ENCODE peak calls at places on chromosomes 5 and 9, in nine cellular contexts. One of them, this sample, is unnamed.

GRCh38 chr5:79831381-79831780 is 141.7 kb downstream of the CMYA5 start:
- DNase-seq in lung: no peak
- DNase-seq in AG04449: no peak
- DNase-seq in glutamatergic neuron: no peak
- DNase-seq in fibroblast of pulmonary artery: no peak
- DNase-seq in neural crest cell: no peak
- DNase-seq in epithelial cell of esophagus: no peak
- DNase-seq in tibial artery: no peak
- DNase-seq in heart left ventricle: no peak
- DNase-seq in this sample: no peak

GRCh38 chr5:84436866-84437265 is 52.2 kb upstream of the EDIL3 start:
- DNase-seq in tibial artery: no peak
- DNase-seq in glutamatergic neuron: no peak
- DNase-seq in AG04449: no peak
- DNase-seq in lung: no peak
- DNase-seq in fibroblast of pulmonary artery: peak
- DNase-seq in neural crest cell: no peak
- DNase-seq in epithelial cell of esophagus: peak
- DNase-seq in heart left ventricle: no peak
- DNase-seq in this sample: no peak

GRCh38 chr9:31137850-31138160 is 1246.6 kb upstream of the ACO1 start:
- DNase-seq in tibial artery: no peak
- DNase-seq in epithelial cell of esophagus: peak
- DNase-seq in AG04449: no peak
- DNase-seq in lung: no peak
- DNase-seq in fibroblast of pulmonary artery: peak
- DNase-seq in neural crest cell: no peak
- DNase-seq in heart left ventricle: no peak
- DNase-seq in glutamatergic neuron: no peak
- DNase-seq in this sample: no peak

GRCh38 chr5:88281322-88281721 is 12.7 kb upstream of the TMEM161B start:
- DNase-seq in heart left ventricle: no peak
- DNase-seq in fibroblast of pulmonary artery: no peak
- DNase-seq in neural crest cell: no peak
- DNase-seq in lung: no peak
- DNase-seq in tibial artery: no peak
- DNase-seq in glutamatergic neuron: no peak
- DNase-seq in AG04449: no peak
- DNase-seq in epithelial cell of esophagus: no peak
- DNase-seq in this sample: no peak

GRCh38 chr9:98321269-98321668 is 65.8 kb upstream of the TBC1D2 start:
- DNase-seq in glutamatergic neuron: no peak
- DNase-seq in lung: no peak
- DNase-seq in neural crest cell: no peak
- DNase-seq in AG04449: no peak
- DNase-seq in fibroblast of pulmonary artery: no peak
- DNase-seq in epithelial cell of esophagus: no peak
- DNase-seq in heart left ventricle: no peak
- DNase-seq in tibial artery: no peak
- DNase-seq in this sample: no peak

GRCh38 chr9:125758986-125759811 is 12.0 kb downstream of the PBX3 start:
- DNase-seq in epithelial cell of esophagus: no peak
- DNase-seq in heart left ventricle: peak
- DNase-seq in neural crest cell: no peak
- DNase-seq in glutamatergic neuron: no peak
- DNase-seq in tibial artery: no peak
- DNase-seq in fibroblast of pulmonary artery: no peak
- DNase-seq in AG04449: no peak
- DNase-seq in lung: no peak
- DNase-seq in this sample: no peak

GRCh38 chr5:113081881-113082546 is 105.4 kb downstream of the DCP2 start:
- DNase-seq in heart left ventricle: no peak
- DNase-seq in AG04449: no peak
- DNase-seq in lung: no peak
- DNase-seq in fibroblast of pulmonary artery: peak
- DNase-seq in tibial artery: no peak
- DNase-seq in neural crest cell: no peak
- DNase-seq in glutamatergic neuron: no peak
- DNase-seq in epithelial cell of esophagus: peak
- DNase-seq in this sample: no peak

GRCh38 chr9:114677418-114677817 is 4.6 kb downstream of the TEX48 start:
- DNase-seq in heart left ventricle: no peak
- DNase-seq in lung: peak
- DNase-seq in neural crest cell: no peak
- DNase-seq in tibial artery: no peak
- DNase-seq in fibroblast of pulmonary artery: peak
- DNase-seq in epithelial cell of esophagus: peak
- DNase-seq in glutamatergic neuron: no peak
- DNase-seq in AG04449: peak
- DNase-seq in this sample: no peak

GRCh38 chr9:2461886-2462285 is 159.7 kb upstream of the VLDLR start:
- DNase-seq in epithelial cell of esophagus: no peak
- DNase-seq in neural crest cell: no peak
- DNase-seq in heart left ventricle: no peak
- DNase-seq in AG04449: no peak
- DNase-seq in fibroblast of pulmonary artery: peak
- DNase-seq in glutamatergic neuron: peak
- DNase-seq in lung: no peak
- DNase-seq in tibial artery: no peak
- DNase-seq in this sample: no peak

GRCh38 chr5:76337949-76338589 is 65.0 kb upstream of the IQGAP2 start:
- DNase-seq in lung: peak
- DNase-seq in glutamatergic neuron: no peak
- DNase-seq in heart left ventricle: no peak
- DNase-seq in AG04449: no peak
- DNase-seq in neural crest cell: peak
- DNase-seq in tibial artery: no peak
- DNase-seq in fibroblast of pulmonary artery: peak
- DNase-seq in epithelial cell of esophagus: peak
- DNase-seq in this sample: no peak

GRCh38 chr5:167378894-167379723 is 912.3 kb upstream of the WWC1 start:
- DNase-seq in neural crest cell: no peak
- DNase-seq in lung: no peak
- DNase-seq in heart left ventricle: no peak
- DNase-seq in fibroblast of pulmonary artery: no peak
- DNase-seq in AG04449: no peak
- DNase-seq in glutamatergic neuron: no peak
- DNase-seq in epithelial cell of esophagus: peak
- DNase-seq in tibial artery: no peak
- DNase-seq in this sample: no peak

GRCh38 chr5:176559683-176560082 is 10.5 kb downstream of the CDHR2 start:
- DNase-seq in neural crest cell: no peak
- DNase-seq in heart left ventricle: no peak
- DNase-seq in tibial artery: no peak
- DNase-seq in AG04449: no peak
- DNase-seq in glutamatergic neuron: no peak
- DNase-seq in fibroblast of pulmonary artery: no peak
- DNase-seq in epithelial cell of esophagus: peak
- DNase-seq in lung: no peak
- DNase-seq in this sample: no peak

GRCh38 chr5:157874861-157875260 is 15.9 kb upstream of the CLINT1 start:
- DNase-seq in fibroblast of pulmonary artery: no peak
- DNase-seq in epithelial cell of esophagus: peak
- DNase-seq in lung: no peak
- DNase-seq in neural crest cell: no peak
- DNase-seq in heart left ventricle: no peak
- DNase-seq in tibial artery: no peak
- DNase-seq in AG04449: no peak
- DNase-seq in glutamatergic neuron: no peak
- DNase-seq in this sample: no peak

GRCh38 chr5:157867736-157868135 is 8.8 kb upstream of the CLINT1 start:
- DNase-seq in glutamatergic neuron: no peak
- DNase-seq in fibroblast of pulmonary artery: no peak
- DNase-seq in heart left ventricle: no peak
- DNase-seq in neural crest cell: no peak
- DNase-seq in epithelial cell of esophagus: no peak
- DNase-seq in tibial artery: no peak
- DNase-seq in AG04449: no peak
- DNase-seq in lung: no peak
- DNase-seq in this sample: no peak

GRCh38 chr5:157865844-157866243 is 6.9 kb upstream of the CLINT1 start:
- DNase-seq in neural crest cell: no peak
- DNase-seq in AG04449: no peak
- DNase-seq in epithelial cell of esophagus: peak
- DNase-seq in fibroblast of pulmonary artery: peak
- DNase-seq in tibial artery: no peak
- DNase-seq in glutamatergic neuron: no peak
- DNase-seq in heart left ventricle: no peak
- DNase-seq in lung: no peak
- DNase-seq in this sample: no peak

GRCh38 chr5:157866536-157866935 is 7.6 kb upstream of the CLINT1 start:
- DNase-seq in heart left ventricle: no peak
- DNase-seq in neural crest cell: no peak
- DNase-seq in tibial artery: no peak
- DNase-seq in glutamatergic neuron: no peak
- DNase-seq in lung: no peak
- DNase-seq in fibroblast of pulmonary artery: no peak
- DNase-seq in AG04449: no peak
- DNase-seq in epithelial cell of esophagus: no peak
- DNase-seq in this sample: no peak

DNA sequence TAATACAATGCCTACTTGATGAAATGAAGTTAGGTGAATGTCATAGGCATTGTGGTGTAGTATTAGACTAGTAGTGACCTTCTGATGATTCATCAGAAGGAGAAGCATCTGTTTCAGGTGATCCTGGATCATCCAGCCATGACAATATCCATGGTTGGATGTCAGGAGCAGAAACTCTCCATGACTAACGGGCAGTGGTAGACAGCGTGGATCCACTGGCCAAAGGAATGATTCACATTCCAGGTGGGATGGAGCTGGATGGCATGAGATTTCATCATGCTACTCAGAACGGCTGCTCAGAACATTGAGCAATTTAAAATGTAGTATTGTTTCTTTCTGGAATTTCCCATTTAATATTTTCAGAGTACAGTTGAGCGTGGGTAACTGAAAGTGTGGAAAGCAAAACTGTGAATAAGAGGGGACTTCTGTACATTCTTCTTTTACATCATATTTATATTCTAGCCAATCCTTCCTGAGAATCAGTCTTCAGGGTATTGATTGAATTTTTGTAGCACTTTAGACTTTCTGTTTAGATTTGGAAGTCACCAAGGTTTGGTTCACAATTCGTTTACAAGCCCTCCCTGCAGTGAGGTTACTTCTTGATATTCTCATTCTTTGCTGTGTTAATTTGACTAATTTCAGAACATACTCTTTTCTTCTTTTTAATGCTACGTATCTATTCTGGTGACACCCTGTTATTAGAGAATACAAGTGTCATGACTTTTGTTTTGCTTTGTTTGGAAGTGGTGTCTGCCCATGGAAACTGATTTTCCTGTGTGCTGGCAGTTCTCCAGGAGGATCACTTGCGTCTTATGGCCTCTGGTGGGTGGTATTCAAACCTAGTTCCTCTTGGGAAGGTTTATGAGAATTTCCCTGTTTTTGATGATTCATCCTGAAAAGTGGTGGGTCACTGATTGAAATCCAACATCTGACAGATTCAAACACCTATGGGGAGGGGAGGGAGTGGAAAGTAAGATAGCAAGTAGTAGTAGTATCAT is 12.2 kb upstream of the CLINT1 start:
- DNase-seq in glutamatergic neuron: no peak
- DNase-seq in lung: no peak
- DNase-seq in AG04449: no peak
- DNase-seq in neural crest cell: no peak
- DNase-seq in heart left ventricle: no peak
- DNase-seq in fibroblast of pulmonary artery: peak
- DNase-seq in tibial artery: no peak
- DNase-seq in epithelial cell of esophagus: peak
- DNase-seq in this sample: no peak
- TF ChIP-seq CTCF in glutamatergic neuron: no peak
- TF ChIP-seq CTCF in lung: no peak
- TF ChIP-seq CTCF in AG04449: no peak
- TF ChIP-seq CTCF in neural crest cell: no peak
- TF ChIP-seq CTCF in heart left ventricle: no peak
- TF ChIP-seq CTCF in fibroblast of pulmonary artery: peak
- TF ChIP-seq CTCF in tibial artery: no peak
- TF ChIP-seq CTCF in epithelial cell of esophagus: no peak
- TF ChIP-seq CTCF in this sample: no peak

DNA sequence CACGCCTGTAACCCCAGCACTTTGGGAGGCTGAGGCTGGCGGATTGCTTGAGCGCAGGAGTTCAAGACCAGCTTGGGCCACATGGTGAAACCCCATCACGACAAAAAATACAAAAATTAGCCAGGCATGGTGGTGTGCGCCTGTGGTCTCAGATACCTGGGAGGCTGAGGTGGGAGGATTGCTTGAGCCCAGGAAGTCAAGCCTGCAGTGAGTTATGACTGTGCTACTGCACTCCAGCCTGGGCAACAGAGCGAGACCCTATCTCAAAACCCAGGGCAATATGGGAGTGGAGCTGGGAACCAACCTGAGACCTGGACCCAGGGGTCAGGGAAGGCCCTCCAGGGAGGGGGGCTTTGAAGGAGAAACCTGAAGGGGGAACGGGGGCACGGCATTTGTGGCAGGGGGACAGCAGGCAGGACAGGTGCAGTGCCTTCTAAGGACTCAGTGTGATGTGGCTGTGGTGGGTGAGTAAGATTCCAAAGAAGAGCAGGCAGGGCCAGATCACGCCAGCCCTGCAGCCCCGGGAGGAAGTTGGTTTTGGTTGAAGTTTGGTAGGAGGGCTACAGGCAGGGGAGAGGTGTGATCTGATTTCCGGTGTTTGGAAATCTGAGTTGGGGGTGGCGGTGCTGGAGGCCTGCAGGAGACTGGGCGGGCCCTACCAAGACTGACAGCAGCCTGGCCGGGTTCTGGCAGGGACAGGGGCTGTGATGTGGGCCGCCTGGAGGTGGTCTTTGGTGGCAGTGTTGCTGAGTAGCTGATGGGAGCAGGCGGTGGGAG is 46.2 kb downstream of the NTNG2 start:
- DNase-seq in epithelial cell of esophagus: no peak
- DNase-seq in tibial artery: no peak
- DNase-seq in heart left ventricle: no peak
- DNase-seq in lung: no peak
- DNase-seq in neural crest cell: no peak
- DNase-seq in AG04449: no peak
- DNase-seq in fibroblast of pulmonary artery: no peak
- DNase-seq in glutamatergic neuron: no peak
- DNase-seq in this sample: no peak
- TF ChIP-seq CTCF in epithelial cell of esophagus: no peak
- TF ChIP-seq CTCF in tibial artery: no peak
- TF ChIP-seq CTCF in heart left ventricle: no peak
- TF ChIP-seq CTCF in lung: no peak
- TF ChIP-seq CTCF in neural crest cell: no peak
- TF ChIP-seq CTCF in AG04449: no peak
- TF ChIP-seq CTCF in fibroblast of pulmonary artery: no peak
- TF ChIP-seq CTCF in glutamatergic neuron: no peak
- TF ChIP-seq CTCF in this sample: no peak

GRCh38 chr5:106843812-106844416 is 826.8 kb downstream of the EFNA5 start:
- DNase-seq in heart left ventricle: no peak
- DNase-seq in lung: no peak
- DNase-seq in tibial artery: no peak
- DNase-seq in fibroblast of pulmonary artery: peak
- DNase-seq in neural crest cell: no peak
- DNase-seq in epithelial cell of esophagus: peak
- DNase-seq in AG04449: no peak
- DNase-seq in glutamatergic neuron: no peak
- DNase-seq in this sample: no peak
- TF ChIP-seq CTCF in heart left ventricle: no peak
- TF ChIP-seq CTCF in lung: no peak
- TF ChIP-seq CTCF in tibial artery: no peak
- TF ChIP-seq CTCF in fibroblast of pulmonary artery: peak
- TF ChIP-seq CTCF in neural crest cell: peak
- TF ChIP-seq CTCF in epithelial cell of esophagus: peak
- TF ChIP-seq CTCF in AG04449: no peak
- TF ChIP-seq CTCF in glutamatergic neuron: peak
- TF ChIP-seq CTCF in this sample: no peak

GRCh38 chr5:41842777-41843176 is 27.4 kb downstream of the OXCT1 start:
- DNase-seq in tibial artery: no peak
- DNase-seq in heart left ventricle: no peak
- DNase-seq in lung: no peak
- DNase-seq in fibroblast of pulmonary artery: no peak
- DNase-seq in glutamatergic neuron: no peak
- DNase-seq in AG04449: no peak
- DNase-seq in epithelial cell of esophagus: no peak
- DNase-seq in neural crest cell: no peak
- DNase-seq in this sample: no peak
- TF ChIP-seq CTCF in tibial artery: no peak
- TF ChIP-seq CTCF in heart left ventricle: no peak
- TF ChIP-seq CTCF in lung: no peak
- TF ChIP-seq CTCF in fibroblast of pulmonary artery: no peak
- TF ChIP-seq CTCF in glutamatergic neuron: no peak
- TF ChIP-seq CTCF in AG04449: no peak
- TF ChIP-seq CTCF in epithelial cell of esophagus: no peak
- TF ChIP-seq CTCF in neural crest cell: no peak
- TF ChIP-seq CTCF in this sample: no peak